ENCODE peak calls at places on chromosomes 12 and 14, in six cellular contexts. T, D, V, J, Z and E are unnamed samples.

GRCh38 chr12:31369712-31370521 is 44.0 kb upstream of the SINHCAF start:
- DNase-seq in Z (peak), D (no peak), T (peak), J (no peak), V (peak), E (peak)

GRCh38 chr14:52485350-52485960 is 66.8 kb downstream of the TXNDC16 start:
- DNase-seq in V (no peak), J (no peak), Z (no peak), T (no peak), D (no peak), E (no peak)

GRCh38 chr14:75389679-75390078 is 38.1 kb upstream of the JDP2 start:
- DNase-seq in D (no peak), J (no peak), V (no peak), T (no peak), Z (no peak), E (no peak)

GRCh38 chr14:94193776-94194175 is 19.7 kb downstream of the PPP4R4 start:
- DNase-seq in D (no peak), J (no peak), Z (no peak), T (no peak), V (no peak), E (no peak)

GRCh38 chr14:19799880-19800279 is 3.7 kb upstream of the OR4N2 start:
- DNase-seq in J (no peak), D (no peak), T (no peak), Z (no peak), V (no peak), E (no peak)

GRCh38 chr14:45664668-45665356 is 411.8 kb upstream of the MIS18BP1 start:
- DNase-seq in V (no peak), T (no peak), J (no peak), D (no peak), Z (no peak), E (no peak)

GRCh38 chr12:6507102-6507998 is 13.4 kb downstream of the NCAPD2 start:
- DNase-seq in V (no peak), Z (peak), T (peak), J (no peak), D (no peak), E (no peak)

GRCh38 chr14:75675265-75675960 is 14.4 kb downstream of the TTLL5 start:
- DNase-seq in Z (no peak), J (no peak), T (no peak), V (no peak), D (no peak), E (no peak)

GRCh38 chr12:69570545-69571399 is 14.5 kb upstream of the CCT2 start:
- DNase-seq in D (peak), J (no peak), Z (peak), V (peak), T (peak), E (peak)

GRCh38 chr12:104420868-104421267 is 35.9 kb upstream of the CHST11 start:
- DNase-seq in T (no peak), Z (no peak), V (no peak), D (no peak), J (no peak), E (no peak)

GRCh38 chr12:115060477-115061168 is 376.6 kb upstream of the TBX3 start:
- DNase-seq in Z (peak), T (no peak), D (no peak), J (no peak), V (no peak), E (no peak)

GRCh38 chr14:55949708-55950107 is 168.5 kb upstream of the PELI2 start:
- DNase-seq in V (no peak), D (no peak), Z (no peak), T (no peak), J (no peak), E (no peak)

GRCh38 chr14:25150934-25151790 is 101.2 kb upstream of the STXBP6 start:
- DNase-seq in V (peak), J (no peak), Z (peak), D (no peak), T (peak), E (peak)

GRCh38 chr12:131612092-131612755 is 98.7 kb upstream of the SFSWAP start:
- DNase-seq in D (no peak), J (no peak), Z (no peak), T (no peak), V (no peak), E (no peak)

GRCh38 chr14:69716483-69717187 is 50.3 kb upstream of the SRSF5 start:
- DNase-seq in T (peak), Z (peak), V (no peak), J (no peak), D (peak), E (peak)

GRCh38 chr14:87811246-87811645 is 181.7 kb downstream of the GALC start:
- DNase-seq in Z (no peak), T (no peak), V (no peak), D (no peak), J (no peak), E (no peak)

GRCh38 chr12:132262256-132263060 is 66.9 kb downstream of the GALNT9 start:
- DNase-seq in J (no peak), T (no peak), Z (no peak), D (no peak), V (no peak), E (no peak)